ENCODE peak calls at places on chromosomes 12 and 14, in six cellular contexts. One of them, this sample, is unnamed.

GRCh38 chr12:65442418-65442817 is 163.9 kb downstream of the MSRB3 start:
- DNase-seq in LoVo: no peak
- DNase-seq in GM23248: no peak
- DNase-seq in HT-29: no peak
- DNase-seq in effector CD8-positive, alpha-beta T cell: no peak
- DNase-seq in osteoblast: no peak
- DNase-seq in this sample: no peak

GRCh38 chr12:93274937-93275336 is 102.8 kb upstream of the NUDT4 start:
- DNase-seq in effector CD8-positive, alpha-beta T cell: no peak
- DNase-seq in HT-29: no peak
- DNase-seq in LoVo: no peak
- DNase-seq in GM23248: no peak
- DNase-seq in osteoblast: peak; percentile 22
- DNase-seq in this sample: no peak

GRCh38 chr14:98878278-98878677 is 393.7 kb downstream of the BCL11B start:
- DNase-seq in HT-29: no peak
- DNase-seq in osteoblast: no peak
- DNase-seq in effector CD8-positive, alpha-beta T cell: no peak
- DNase-seq in GM23248: no peak
- DNase-seq in LoVo: no peak
- DNase-seq in this sample: no peak

GRCh38 chr12:104603545-104603973 is 146.8 kb downstream of the CHST11 start:
- DNase-seq in osteoblast: peak; percentile 87
- DNase-seq in GM23248: peak; percentile 59
- DNase-seq in HT-29: no peak
- DNase-seq in effector CD8-positive, alpha-beta T cell: no peak
- DNase-seq in LoVo: peak; percentile 21
- DNase-seq in this sample: peak; percentile 50

GRCh38 chr12:96289067-96289466 is 94.9 kb downstream of the ELK3 start:
- DNase-seq in HT-29: no peak
- DNase-seq in LoVo: no peak
- DNase-seq in effector CD8-positive, alpha-beta T cell: no peak
- DNase-seq in GM23248: no peak
- DNase-seq in osteoblast: no peak
- DNase-seq in this sample: no peak

GRCh38 chr14:68424443-68425172 is 368.3 kb downstream of the ZFP36L1 start:
- DNase-seq in HT-29: no peak
- DNase-seq in GM23248: no peak
- DNase-seq in LoVo: no peak
- DNase-seq in effector CD8-positive, alpha-beta T cell: no peak
- DNase-seq in osteoblast: no peak
- DNase-seq in this sample: no peak

GRCh38 chr14:75121559-75121958 is 5.3 kb downstream of the NEK9 start:
- DNase-seq in HT-29: no peak
- DNase-seq in LoVo: no peak
- DNase-seq in GM23248: no peak
- DNase-seq in osteoblast: no peak
- DNase-seq in effector CD8-positive, alpha-beta T cell: no peak
- DNase-seq in this sample: no peak

GRCh38 chr12:80190001-80190400 is 90.7 kb downstream of the OTOGL start:
- DNase-seq in GM23248: no peak
- DNase-seq in HT-29: no peak
- DNase-seq in LoVo: no peak
- DNase-seq in effector CD8-positive, alpha-beta T cell: no peak
- DNase-seq in osteoblast: no peak
- DNase-seq in this sample: no peak

GRCh38 chr14:79856357-79856756 is 354.9 kb downstream of the DIO2 start:
- DNase-seq in osteoblast: no peak
- DNase-seq in HT-29: no peak
- DNase-seq in effector CD8-positive, alpha-beta T cell: no peak
- DNase-seq in LoVo: no peak
- DNase-seq in GM23248: peak; percentile 1
- DNase-seq in this sample: peak; percentile 27

GRCh38 chr12:94753071-94753779 is 102.9 kb upstream of the TMCC3 start:
- DNase-seq in LoVo: no peak
- DNase-seq in HT-29: no peak
- DNase-seq in effector CD8-positive, alpha-beta T cell: no peak
- DNase-seq in osteoblast: no peak
- DNase-seq in GM23248: peak; percentile 75
- DNase-seq in this sample: no peak

GRCh38 chr14:50233335-50234250 is 2.2 kb upstream of the SOS2 start:
- DNase-seq in osteoblast: no peak
- DNase-seq in HT-29: no peak
- DNase-seq in effector CD8-positive, alpha-beta T cell: no peak
- DNase-seq in GM23248: no peak
- DNase-seq in LoVo: no peak
- DNase-seq in this sample: no peak

GRCh38 chr14:61177279-61178225 is 103.6 kb downstream of the TMEM30B start:
- DNase-seq in HT-29: no peak
- DNase-seq in GM23248: peak; percentile 30
- DNase-seq in LoVo: peak; percentile 48
- DNase-seq in effector CD8-positive, alpha-beta T cell: no peak
- DNase-seq in osteoblast: peak; percentile 65
- DNase-seq in this sample: no peak

GRCh38 chr12:61011767-61012423 is 1248.3 kb upstream of the USP15 start:
- DNase-seq in GM23248: no peak
- DNase-seq in LoVo: no peak
- DNase-seq in osteoblast: no peak
- DNase-seq in effector CD8-positive, alpha-beta T cell: no peak
- DNase-seq in HT-29: no peak
- DNase-seq in this sample: no peak

GRCh38 chr12:131381716-131382430 is 329.0 kb upstream of the SFSWAP start:
- DNase-seq in HT-29: no peak
- DNase-seq in LoVo: no peak
- DNase-seq in GM23248: no peak
- DNase-seq in effector CD8-positive, alpha-beta T cell: no peak
- DNase-seq in osteoblast: no peak
- DNase-seq in this sample: no peak

GRCh38 chr12:118103601-118104382 is at the start of gene VSIG10:
- DNase-seq in osteoblast: peak; percentile 97
- DNase-seq in effector CD8-positive, alpha-beta T cell: no peak
- DNase-seq in LoVo: peak; percentile 87
- DNase-seq in GM23248: peak; percentile 75
- DNase-seq in HT-29: peak; percentile 85
- DNase-seq in this sample: peak; percentile 94

GRCh38 chr14:102930753-102931579 is 8.5 kb downstream of the AMN start:
- DNase-seq in HT-29: peak; percentile 42
- DNase-seq in GM23248: peak; percentile 41
- DNase-seq in osteoblast: peak; percentile 91
- DNase-seq in effector CD8-positive, alpha-beta T cell: no peak
- DNase-seq in LoVo: peak; percentile 26
- DNase-seq in this sample: no peak

GRCh38 chr14:61927521-61927920 is 165.3 kb downstream of the SNAPC1 start:
- DNase-seq in effector CD8-positive, alpha-beta T cell: no peak
- DNase-seq in osteoblast: no peak
- DNase-seq in GM23248: peak; percentile 83
- DNase-seq in HT-29: no peak
- DNase-seq in LoVo: no peak
- DNase-seq in this sample: peak; percentile 48